ENCODE peak calls at places on chromosome 13, in ten cellular contexts. C is astrocyte; K is heart right ventricle; W is colonic mucosa; O is foreskin fibroblast; L is uterus; J is HCT116; F is HAP-1; S is GM23248; P is effector memory CD4-positive, alpha-beta T cell. A is an unnamed sample.

GRCh38 chr13:31722684-31723083 is 16.6 kb upstream of the RXFP2 start:
- DNase-seq in C (no peak), K (no peak), W (no peak), O (no peak), L (no peak), J (no peak), F (no peak), S (no peak), P (no peak), A (no peak)

GRCh38 chr13:68808456-68808855 is 1299.2 kb upstream of the ATXN8OS start:
- DNase-seq in C (peak), K (no peak), W (no peak), O (no peak), L (no peak), J (no peak), F (no peak), S (no peak), P (no peak), A (no peak)

GRCh38 chr13:88586263-88586662 is 915.1 kb downstream of the SLITRK5 start:
- DNase-seq in C (peak), K (no peak), W (no peak), O (no peak), L (no peak), J (no peak), F (no peak), S (no peak), P (no peak), A (no peak)

GRCh38 chr13:112012004-112012704 is 54.8 kb upstream of the SOX1 start:
- DNase-seq in C (no peak), K (no peak), W (no peak), O (no peak), L (no peak), J (no peak), F (no peak), S (no peak), P (no peak), A (no peak)

GRCh38 chr13:98221234-98221633 is 44.2 kb upstream of the RNF113B start:
- DNase-seq in C (no peak), K (no peak), W (no peak), O (no peak), L (no peak), J (no peak), F (no peak), S (no peak), P (no peak), A (no peak)

GRCh38 chr13:78958019-78958418 is 299.1 kb upstream of the OBI1 start:
- DNase-seq in C (no peak), K (no peak), W (no peak), O (no peak), L (no peak), J (no peak), F (no peak), S (peak), P (no peak), A (no peak)

GRCh38 chr13:63455938-63456337 is 2040.3 kb upstream of the PCDH20 start:
- DNase-seq in C (no peak), K (no peak), W (no peak), O (no peak), L (no peak), J (no peak), F (no peak), S (peak), P (no peak), A (no peak)

GRCh38 chr13:31968473-31968872 is 63.1 kb upstream of the FRY start:
- DNase-seq in C (no peak), K (peak), W (peak), O (no peak), L (no peak), J (no peak), F (no peak), S (no peak), P (no peak), A (no peak)

GRCh38 chr13:21625366-21625765 is 21.4 kb upstream of the MICU2 start:
- DNase-seq in C (peak), K (no peak), W (peak), O (no peak), L (no peak), J (peak), F (no peak), S (peak), P (no peak), A (no peak)

GRCh38 chr13:51539887-51540286 is 44.4 kb upstream of the WDFY2 start:
- DNase-seq in C (no peak), K (no peak), W (no peak), O (no peak), L (no peak), J (no peak), F (no peak), S (peak), P (no peak), A (no peak)

GRCh38 chr13:77779461-77780272 is 82.2 kb downstream of the SLAIN1 start:
- DNase-seq in C (peak), K (peak), W (peak), O (no peak), L (no peak), J (peak), F (peak), S (peak), P (no peak), A (no peak)

GRCh38 chr13:95185311-95185710 is 115.9 kb downstream of the ABCC4 start:
- DNase-seq in C (no peak), K (no peak), W (no peak), O (no peak), L (no peak), J (no peak), F (no peak), S (no peak), P (no peak), A (no peak)

GRCh38 chr13:102589291-102589822 is 7.4 kb upstream of the TPP2 start:
- DNase-seq in C (no peak), K (no peak), W (no peak), O (no peak), L (no peak), J (no peak), F (no peak), S (peak), P (no peak), A (no peak)

GRCh38 chr13:75319244-75319643 is 162.7 kb downstream of the TBC1D4 start:
- DNase-seq in C (peak), K (no peak), W (no peak), O (peak), L (no peak), J (no peak), F (no peak), S (no peak), P (no peak), A (no peak)

GRCh38 chr13:21948781-21949474 is 278.1 kb downstream of the FGF9 start:
- DNase-seq in C (no peak), K (no peak), W (no peak), O (no peak), L (no peak), J (no peak), F (no peak), S (no peak), P (no peak), A (no peak)

GRCh38 chr13:36332986-36333385 is 13.2 kb downstream of the SPART start:
- DNase-seq in C (no peak), K (no peak), W (no peak), O (peak), L (no peak), J (no peak), F (no peak), S (peak), P (no peak), A (no peak)

GRCh38 chr13:37715606-37716015 is 117.0 kb upstream of the POSTN start:
- DNase-seq in C (peak), K (no peak), W (no peak), O (peak), L (no peak), J (no peak), F (no peak), S (peak), P (no peak), A (peak)

GRCh38 chr13:100409132-100409531 is 179.5 kb downstream of the GGACT start:
- DNase-seq in C (no peak), K (no peak), W (no peak), O (no peak), L (no peak), J (no peak), F (no peak), S (peak), P (no peak), A (no peak)

GRCh38 chr13:109369357-109370052 is 416.9 kb downstream of the IRS2 start:
- DNase-seq in C (no peak), K (no peak), W (no peak), O (no peak), L (no peak), J (no peak), F (no peak), S (no peak), P (no peak), A (no peak)

GRCh38 chr13:32731576-32731975 is 145.3 kb downstream of the PDS5B start:
- DNase-seq in C (peak), K (no peak), W (no peak), O (peak), L (no peak), J (no peak), F (no peak), S (peak), P (no peak), A (no peak)

GRCh38 chr13:48750588-48751383 is 97.1 kb downstream of the CYSLTR2 start:
- DNase-seq in C (no peak), K (peak), W (peak), O (peak), L (peak), J (no peak), F (no peak), S (peak), P (no peak), A (no peak)

GRCh38 chr13:85148009-85148408 is 651.2 kb downstream of the SLITRK6 start:
- DNase-seq in C (peak), K (no peak), W (no peak), O (no peak), L (no peak), J (no peak), F (peak), S (no peak), P (no peak), A (no peak)

GRCh38 chr13:94660695-94661324 is 51.5 kb downstream of the SOX21 start:
- DNase-seq in C (peak), K (no peak), W (no peak), O (no peak), L (no peak), J (no peak), F (peak), S (peak), P (no peak), A (no peak)

GRCh38 chr13:52600666-52601065 is 41.6 kb upstream of the HNRNPA1L2 start:
- DNase-seq in C (no peak), K (no peak), W (no peak), O (no peak), L (no peak), J (no peak), F (no peak), S (peak), P (no peak), A (no peak)

GRCh38 chr13:76854209-76854608 is 32.0 kb downstream of the KCTD12 start:
- DNase-seq in C (no peak), K (no peak), W (no peak), O (no peak), L (no peak), J (no peak), F (no peak), S (no peak), P (no peak), A (no peak)

GRCh38 chr13:19665427-19665859 is 32.0 kb downstream of the MPHOSPH8 start:
- DNase-seq in C (no peak), K (no peak), W (no peak), O (no peak), L (no peak), J (no peak), F (no peak), S (no peak), P (no peak), A (no peak)

GRCh38 chr13:98172570-98173405 is 4.3 kb downstream of the RNF113B start:
- DNase-seq in C (peak), K (no peak), W (no peak), O (no peak), L (no peak), J (no peak), F (no peak), S (peak), P (no peak), A (no peak)

GRCh38 chr13:74573654-74574053 is 439.4 kb upstream of the KLF12 start:
- DNase-seq in C (no peak), K (no peak), W (no peak), O (no peak), L (no peak), J (no peak), F (peak), S (no peak), P (no peak), A (no peak)

GRCh38 chr13:40190656-40191100 is 475.8 kb downstream of the FOXO1 start:
- DNase-seq in C (peak), K (no peak), W (no peak), O (peak), L (peak), J (no peak), F (peak), S (peak), P (peak), A (peak)

GRCh38 chr13:36090592-36090991 is 40.6 kb downstream of the DCLK1 start:
- DNase-seq in C (peak), K (no peak), W (no peak), O (peak), L (no peak), J (no peak), F (no peak), S (peak), P (no peak), A (no peak)

GRCh38 chr13:19967619-19968018 is 9.1 kb downstream of the ZMYM2 start:
- DNase-seq in C (no peak), K (no peak), W (no peak), O (no peak), L (no peak), J (no peak), F (no peak), S (no peak), P (no peak), A (no peak)

DNA sequence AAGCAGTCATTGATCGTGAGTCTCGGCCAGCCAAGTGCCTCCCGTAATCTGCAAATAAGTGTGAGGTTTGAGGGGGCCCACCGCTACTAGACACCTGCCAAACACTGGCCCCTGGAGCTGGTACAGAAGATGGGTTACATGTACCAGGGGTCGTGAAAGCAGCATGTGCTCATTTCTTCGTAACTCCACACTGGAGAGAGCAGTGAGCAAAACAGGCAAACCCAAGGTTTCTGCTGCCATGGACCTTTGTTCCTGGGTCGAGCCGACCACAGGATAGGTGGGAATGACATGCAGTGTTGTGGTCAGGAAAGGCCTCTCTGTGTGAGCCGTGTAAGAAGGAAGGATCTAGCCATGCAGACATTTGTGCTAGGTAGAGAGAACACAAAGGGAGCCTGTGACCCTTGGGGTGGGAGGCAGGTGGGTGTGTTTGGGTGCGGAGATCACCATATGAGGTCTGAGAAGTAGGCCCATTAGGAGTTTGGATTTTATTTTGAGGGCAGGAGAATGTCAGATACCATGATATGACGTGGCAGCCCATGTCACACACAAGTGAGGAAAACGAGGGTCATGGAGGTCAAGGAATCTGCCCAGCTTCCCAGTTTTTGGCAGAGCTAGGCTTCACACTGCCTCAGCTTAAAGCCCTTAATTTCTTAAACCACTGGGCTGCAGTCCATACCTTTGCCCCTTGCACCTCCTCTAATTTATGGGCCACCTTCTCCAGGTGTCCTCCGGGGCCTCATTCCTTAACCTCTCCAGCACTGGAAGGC is 915 bp downstream of the GTF3A start:
- DNase-seq in C (peak), K (no peak), W (peak), O (no peak), L (no peak), J (no peak), F (no peak), S (peak), P (no peak), A (no peak)
- H3K4me3 ChIP-seq in C (peak), K (peak), W (peak), O (peak), L (peak), J (peak), F (peak), S (peak), P (peak), A (peak)

GRCh38 chr13:30446122-30446500 is 19.6 kb downstream of the HMGB1 start:
- DNase-seq in C (no peak), K (no peak), W (no peak), O (no peak), L (no peak), J (no peak), F (no peak), S (no peak), P (no peak), A (no peak)
- H3K4me3 ChIP-seq in C (peak), K (peak), W (peak), O (no peak), L (peak), J (no peak), F (no peak), S (no peak), P (no peak), A (peak)

GRCh38 chr13:44299544-44299943 is 74.1 kb upstream of the SERP2 start:
- DNase-seq in C (no peak), K (no peak), W (no peak), O (no peak), L (no peak), J (no peak), F (no peak), S (no peak), P (no peak), A (no peak)

GRCh38 chr13:44302233-44302632 is 71.4 kb upstream of the SERP2 start:
- DNase-seq in C (peak), K (no peak), W (no peak), O (no peak), L (no peak), J (no peak), F (no peak), S (no peak), P (no peak), A (no peak)

GRCh38 chr13:44299142-44299541 is 74.5 kb upstream of the SERP2 start:
- DNase-seq in C (peak), K (no peak), W (no peak), O (peak), L (no peak), J (no peak), F (no peak), S (no peak), P (no peak), A (no peak)

GRCh38 chr13:44301639-44302015 is 72.0 kb upstream of the SERP2 start:
- DNase-seq in C (no peak), K (no peak), W (no peak), O (no peak), L (no peak), J (no peak), F (no peak), S (no peak), P (no peak), A (peak)

DNA sequence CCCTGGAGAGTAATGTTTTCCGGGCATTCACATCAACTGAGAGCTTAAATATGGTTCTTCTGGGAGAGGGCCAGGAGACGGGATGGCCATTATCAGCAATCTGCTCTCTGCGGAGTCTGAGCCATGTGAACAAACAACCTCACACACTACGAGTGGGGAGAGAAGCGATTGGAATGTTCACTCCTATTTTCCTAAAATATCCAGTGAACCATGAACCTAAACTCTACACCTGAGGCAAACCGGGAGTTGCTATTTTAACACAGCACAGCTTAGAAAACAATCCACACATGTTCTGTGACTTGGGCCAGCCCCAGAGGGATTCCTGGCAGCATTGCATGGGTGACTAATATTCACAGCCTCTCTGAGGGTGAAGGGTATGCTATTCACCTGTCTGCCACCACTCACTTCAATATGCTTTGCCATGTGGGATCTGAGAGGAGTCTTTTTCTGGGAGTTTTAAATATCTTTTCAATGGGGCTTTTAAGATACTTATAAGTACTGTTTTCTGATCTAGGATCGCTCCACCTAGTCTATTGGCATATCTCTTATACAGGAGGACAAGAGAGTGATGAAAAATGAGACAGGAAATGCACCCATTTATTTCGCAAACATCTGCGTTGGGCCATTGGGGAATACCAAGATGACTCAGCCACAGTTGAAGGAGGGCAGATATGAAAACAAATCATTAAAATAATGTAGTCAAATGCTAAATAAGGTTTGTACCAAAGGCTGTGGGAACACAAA is 72.6 kb upstream of the SERP2 start:
- DNase-seq in C (peak), K (peak), W (no peak), O (peak), L (peak), J (peak), F (no peak), S (peak), P (no peak), A (peak)
- H3K4me3 ChIP-seq in C (no peak), K (no peak), W (no peak), O (no peak), L (no peak), J (no peak), F (no peak), S (no peak), P (no peak), A (no peak)

DNA sequence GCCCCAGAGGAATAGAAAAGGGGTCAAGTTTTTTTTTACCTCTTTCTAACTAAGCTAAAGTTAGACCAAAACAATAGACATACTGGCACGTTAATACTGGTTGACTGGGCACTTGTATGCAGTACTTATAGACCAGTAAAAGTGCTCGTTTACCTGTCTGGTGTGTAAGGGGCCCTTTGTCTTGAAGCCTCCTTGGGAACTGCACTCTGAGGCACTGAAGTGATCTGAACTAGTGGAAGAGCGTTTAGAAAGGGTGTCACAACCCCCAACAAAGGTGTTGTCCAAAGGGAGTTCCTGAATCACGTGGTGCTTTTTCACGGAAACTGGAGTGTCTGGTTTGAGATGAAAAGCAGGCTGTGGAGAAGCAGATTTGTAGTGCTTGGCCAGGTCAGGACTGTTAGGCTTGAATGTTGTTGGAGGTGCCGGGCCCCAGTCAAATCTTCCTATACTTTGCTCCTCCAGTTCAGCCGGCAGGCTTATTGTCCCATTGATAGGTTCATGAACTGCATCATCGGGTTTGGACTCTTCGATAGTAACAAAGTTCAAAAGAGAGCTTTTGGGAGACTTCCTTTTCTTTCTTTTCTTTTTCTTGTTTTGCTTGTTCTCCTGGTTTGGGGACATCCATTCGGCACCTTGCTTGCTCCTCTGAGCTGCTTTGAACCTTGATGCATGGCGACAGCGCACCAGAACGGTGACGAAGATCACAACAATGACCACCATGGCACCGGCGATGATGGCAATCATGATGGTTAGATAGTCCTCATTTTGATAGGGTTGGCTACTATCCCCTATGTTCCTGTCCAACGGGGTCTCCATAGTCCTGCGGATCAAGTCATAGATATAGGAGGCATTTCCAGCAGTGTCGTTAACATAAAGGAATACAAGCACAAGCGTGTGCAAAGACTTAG is 4.6 kb downstream of the PCDH9 start:
- DNase-seq in C (no peak), K (no peak), W (no peak), O (no peak), L (no peak), J (no peak), F (no peak), S (no peak), P (no peak), A (no peak)
- H3K4me3 ChIP-seq in C (no peak), K (peak), W (no peak), O (no peak), L (no peak), J (no peak), F (no peak), S (no peak), P (no peak), A (no peak)

DNA sequence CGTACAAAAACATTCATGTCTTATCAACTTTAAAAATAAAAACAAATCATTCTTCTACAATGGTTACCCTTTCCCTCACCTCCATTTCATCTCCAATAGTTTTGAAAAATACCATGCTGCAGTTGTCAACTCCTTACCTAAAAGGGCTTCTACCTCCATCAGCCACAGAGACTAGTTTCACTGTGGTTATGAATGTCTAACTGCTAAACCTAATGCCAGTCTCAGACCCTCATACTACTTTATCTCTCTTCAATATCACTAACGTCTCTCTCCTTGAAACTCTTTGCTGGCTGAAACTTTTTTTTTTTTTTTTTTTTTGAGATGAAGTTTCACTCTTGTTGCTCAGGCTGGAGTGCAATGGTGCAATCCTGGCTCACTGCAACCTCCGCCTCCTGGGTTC is 27.1 kb downstream of the LNX2 start:
- DNase-seq in C (no peak), K (no peak), W (no peak), O (no peak), L (no peak), J (no peak), F (no peak), S (no peak), P (no peak), A (no peak)
- H3K4me3 ChIP-seq in C (no peak), K (no peak), W (no peak), O (no peak), L (no peak), J (no peak), F (no peak), S (no peak), P (no peak), A (no peak)

A was measured in coronary artery.